ENCODE peak calls at places on chromosomes 7 and 10, in four cellular contexts. T, E, G and A are unnamed samples.

GRCh38 chr10:74883428-74883827 is 57.0 kb downstream of the KAT6B start:
- DNase-seq in E (no peak), G (no peak), T (no peak), A (no peak)

GRCh38 chr10:114856544-114857287 is 35.1 kb downstream of the FHIP2A start:
- DNase-seq in G (peak), E (no peak), T (peak), A (no peak)

GRCh38 chr7:93973134-93973533 is 31.0 kb downstream of the BET1 start:
- DNase-seq in T (peak), G (no peak), E (no peak), A (no peak)

GRCh38 chr7:158500651-158501052 is 87.0 kb downstream of the PTPRN2 start:
- DNase-seq in T (no peak), E (no peak), G (no peak), A (no peak)

GRCh38 chr7:11714676-11715075 is 117.3 kb downstream of the THSD7A start:
- DNase-seq in T (no peak), G (no peak), E (no peak), A (no peak)

GRCh38 chr7:114086906-114087651 is 168.3 kb upstream of the PPP1R3A start:
- DNase-seq in G (peak), E (no peak), T (peak), A (no peak)

GRCh38 chr7:22109761-22110160 is 164.1 kb upstream of the CDCA7L start:
- DNase-seq in E (no peak), G (peak), T (peak), A (peak)

GRCh38 chr7:39624935-39625694 is 1.7 kb downstream of the RALA start:
- DNase-seq in E (no peak), T (peak), G (no peak), A (no peak)

GRCh38 chr10:30791197-30791611 is 161.7 kb upstream of the LYZL2 start:
- DNase-seq in G (no peak), E (no peak), T (no peak), A (no peak)

GRCh38 chr7:118059209-118059608 is 124.8 kb upstream of the LSM8 start:
- DNase-seq in E (no peak), G (no peak), T (peak), A (no peak)

GRCh38 chr10:128047991-128048826 is 78.0 kb downstream of the MKI67 start:
- DNase-seq in E (no peak), T (peak), G (no peak), A (no peak)

GRCh38 chr10:13949844-13950542 is 363.2 kb downstream of the PRPF18 start:
- DNase-seq in G (no peak), T (peak), E (no peak), A (no peak)

GRCh38 chr10:130936844-130937243 is 374.7 kb downstream of the TCERG1L start:
- DNase-seq in T (no peak), G (no peak), E (no peak), A (no peak)
- H2BK120ac ChIP-seq in T (no peak), G (no peak), E (no peak), A (no peak)

GRCh38 chr10:97327348-97328294 is 6.9 kb downstream of the FRAT2 start:
- DNase-seq in G (no peak), T (no peak), E (no peak), A (no peak)

GRCh38 chr10:97321032-97321806 is 2.1 kb downstream of the FRAT1 start:
- DNase-seq in G (peak), T (no peak), E (no peak), A (peak)

GRCh38 chr10:97321807-97322195 is 2.7 kb downstream of the FRAT1 start:
- DNase-seq in T (no peak), E (no peak), G (peak), A (peak)

GRCh38 chr10:97328646-97329453 is 5.7 kb downstream of the FRAT2 start:
- DNase-seq in E (no peak), G (no peak), T (peak), A (no peak)

DNA sequence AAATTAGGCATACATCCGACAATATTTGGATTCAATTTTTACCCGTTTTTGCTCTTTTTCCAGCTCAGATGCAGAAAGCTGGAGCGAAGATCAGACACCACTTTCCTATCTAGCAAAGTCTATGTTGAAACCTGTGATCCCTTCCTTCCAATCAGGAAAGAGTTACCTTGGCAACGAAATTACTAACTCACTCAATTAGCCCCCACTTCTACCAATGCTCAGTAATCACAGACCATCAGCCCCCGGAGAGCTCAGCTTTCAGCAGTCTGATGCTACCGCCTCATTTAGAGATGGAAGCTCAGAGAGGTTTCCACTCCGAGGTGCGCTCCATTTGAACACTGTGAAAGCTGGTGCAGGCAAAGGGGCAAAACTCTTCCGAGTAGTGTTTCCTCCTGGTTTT is 6.7 kb downstream of the FRAT1 start:
- DNase-seq in G (peak), E (no peak), T (no peak), A (no peak)
- H3K56ac ChIP-seq in G (no peak), E (no peak), T (no peak), A (no peak)

GRCh38 chr10:4347397-4347796 is 478.6 kb upstream of the AKR1E2 start:
- DNase-seq in G (no peak), T (no peak), E (no peak), A (no peak)
- H2BK120ac ChIP-seq in G (no peak), T (no peak), E (no peak), A (no peak)

GRCh38 chr10:100131571-100131970 is 49.9 kb upstream of the CPN1 start:
- DNase-seq in G (no peak), T (no peak), E (no peak), A (no peak)

GRCh38 chr10:100133801-100134200 is 52.0 kb downstream of the ERLIN1 start:
- DNase-seq in G (no peak), E (no peak), T (no peak), A (no peak)

GRCh38 chr10:100130786-100131185 is 49.1 kb upstream of the CPN1 start:
- DNase-seq in G (no peak), T (no peak), E (no peak), A (no peak)

GRCh38 chr10:100129424-100129823 is 47.8 kb upstream of the CPN1 start:
- DNase-seq in T (no peak), E (no peak), G (no peak), A (no peak)

GRCh38 chr10:100132427-100132826 is 50.8 kb upstream of the CPN1 start:
- DNase-seq in T (no peak), G (no peak), E (no peak), A (no peak)
- H3K56ac ChIP-seq in T (no peak), G (no peak), E (no peak), A (no peak)

GRCh38 chr7:120055300-120055699 is 217.7 kb upstream of the KCND2 start:
- DNase-seq in T (peak), E (no peak), G (peak), A (no peak)

GRCh38 chr7:120054376-120055100 is 218.4 kb upstream of the KCND2 start:
- DNase-seq in G (no peak), T (no peak), E (no peak), A (no peak)

GRCh38 chr7:120056227-120056626 is 216.7 kb upstream of the KCND2 start:
- DNase-seq in T (no peak), G (no peak), E (no peak), A (no peak)

GRCh38 chr7:120052884-120053382 is 220.0 kb upstream of the KCND2 start:
- DNase-seq in E (no peak), G (peak), T (peak), A (no peak)

GRCh38 chr7:120053390-120053961 is 219.5 kb upstream of the KCND2 start:
- DNase-seq in T (peak), E (no peak), G (no peak), A (no peak)
- H2BK120ac ChIP-seq in T (peak), E (no peak), G (no peak), A (no peak)